ENCODE peak calls at places on chromosome 16, in eight cellular contexts. O, N, L, A, X, H, D and B are unnamed samples.

GRCh38 chr16:57941016-57941656 is 29.8 kb downstream of the CNGB1 start:
- DNase-seq in O (peak; percentile 85), N (peak; percentile 26), L (no peak), A (no peak), X (no peak), H (no peak), D (no peak), B (no peak)

GRCh38 chr16:17590711-17591654 is 120.2 kb upstream of the XYLT1 start:
- DNase-seq in O (no peak), N (no peak), L (no peak), A (peak; percentile 66), X (no peak), H (no peak), D (no peak), B (no peak)

GRCh38 chr16:86514656-86515376 is 4.5 kb downstream of the FOXF1 start:
- DNase-seq in O (no peak), N (no peak), L (peak; percentile 39), A (no peak), X (no peak), H (no peak), D (no peak), B (no peak)

GRCh38 chr16:79571065-79571697 is 29.4 kb downstream of the MAF start:
- DNase-seq in O (peak; percentile 41), N (no peak), L (no peak), A (no peak), X (no peak), H (no peak), D (no peak), B (no peak)

GRCh38 chr16:66880288-66881013 is at the start of gene PDP2:
- DNase-seq in O (peak; percentile 97), N (peak; percentile 93), L (peak; percentile 96), A (peak; percentile 72), X (peak; percentile 92), H (peak; percentile 97), D (peak; percentile 99), B (peak; percentile 42)

GRCh38 chr16:58450590-58450989 is 49.4 kb upstream of the NDRG4 start:
- DNase-seq in O (no peak), N (no peak), L (no peak), A (no peak), X (no peak), H (no peak), D (no peak), B (no peak)

GRCh38 chr16:14564323-14564722 is 65.7 kb downstream of the PARN start:
- DNase-seq in O (no peak), N (no peak), L (no peak), A (no peak), X (no peak), H (no peak), D (no peak), B (no peak)

GRCh38 chr16:85653226-85653917 is 35.4 kb downstream of the GINS2 start:
- DNase-seq in O (no peak), N (no peak), L (no peak), A (no peak), X (no peak), H (no peak), D (no peak), B (no peak)

GRCh38 chr16:56931253-56931768 is 631 bp upstream of the HERPUD1 start:
- DNase-seq in O (no peak), N (no peak), L (no peak), A (no peak), X (no peak), H (peak; percentile 31), D (no peak), B (no peak)

GRCh38 chr16:27317320-27317719 is 3.5 kb downstream of the IL4R start:
- DNase-seq in O (no peak), N (no peak), L (no peak), A (no peak), X (no peak), H (no peak), D (peak; percentile 41), B (no peak)

GRCh38 chr16:88479795-88480760 is 27.0 kb downstream of the ZFPM1 start:
- DNase-seq in O (peak; percentile 46), N (no peak), L (no peak), A (no peak), X (no peak), H (no peak), D (no peak), B (no peak)

GRCh38 chr16:83176802-83177201 is 550.0 kb downstream of the CDH13 start:
- DNase-seq in O (no peak), N (no peak), L (no peak), A (no peak), X (no peak), H (no peak), D (no peak), B (no peak)

GRCh38 chr16:85674418-85674755 is 14.4 kb downstream of the GINS2 start:
- DNase-seq in O (no peak), N (no peak), L (no peak), A (no peak), X (no peak), H (no peak), D (no peak), B (no peak)

GRCh38 chr16:25109643-25110042 is 1.9 kb upstream of the LCMT1 start:
- DNase-seq in O (peak; percentile 46), N (no peak), L (peak; percentile 96), A (no peak), X (peak; percentile 87), H (peak; percentile 51), D (no peak), B (no peak)

GRCh38 chr16:89282523-89282922 is 65.0 kb downstream of the ZNF778 start:
- DNase-seq in O (no peak), N (no peak), L (no peak), A (no peak), X (no peak), H (no peak), D (no peak), B (no peak)

GRCh38 chr16:28873543-28874201 is 4.6 kb upstream of the ATP2A1 start:
- DNase-seq in O (no peak), N (no peak), L (peak; percentile 19), A (peak; percentile 38), X (no peak), H (no peak), D (peak; percentile 85), B (no peak)
- H3K9me3 ChIP-seq in O (no peaks in the 10 kb centered on the region), N (no peaks in the 10 kb centered on the region), L (no peaks in the 10 kb centered on the region), A (no peaks in the 10 kb centered on the region), X (no peaks in the 10 kb centered on the region), H (no peaks in the 10 kb centered on the region), D (no peaks in the 10 kb centered on the region), B (no peaks in the 10 kb centered on the region)

GRCh38 chr16:152141-153128 is at the start of gene HBZ:
- DNase-seq in O (no peak), N (no peak), L (no peak), A (no peak), X (no peak), H (no peak), D (no peak), B (no peak)

GRCh38 chr16:160691-161190 is 5.0 kb upstream of the HBM start:
- DNase-seq in O (no peak), N (no peak), L (no peak), A (no peak), X (no peak), H (no peak), D (no peak), B (no peak)

GRCh38 chr16:159136-159849 is 6.5 kb upstream of the HBM start:
- DNase-seq in O (no peak), N (no peak), L (no peak), A (no peak), X (no peak), H (no peak), D (peak; percentile 44), B (no peak)

GRCh38 chr16:154223-155030 is 2.0 kb downstream of the HBZ start:
- DNase-seq in O (no peak), N (no peak), L (peak; percentile 57), A (no peak), X (no peak), H (no peak), D (peak; percentile 78), B (no peak)

GRCh38 chr16:155031-155398 is 2.6 kb downstream of the HBZ start:
- DNase-seq in O (no peak), N (no peak), L (no peak), A (no peak), X (no peak), H (no peak), D (no peak), B (no peak)
- H3K4me3 ChIP-seq in O (peak overlapping the region; percentile 55), N (no peak overlapping the region), L (peak overlapping the region; percentile 56), A (no peak overlapping the region), X (peak overlapping the region; percentile 52), H (no peak overlapping the region), D (peak overlapping the region; percentile 73), B (peak overlapping the region; percentile 84)

GRCh38 chr16:69595127-69596036 is 29.6 kb downstream of the NFAT5 start:
- DNase-seq in O (no peak), N (no peak), L (peak; percentile 74), A (no peak), X (no peak), H (no peak), D (no peak), B (no peak)
- H3K27ac ChIP-seq in O (no peak overlapping the region), N (no peak overlapping the region), L (no peak overlapping the region), A (no peak overlapping the region), X (no peak overlapping the region), H (no peak overlapping the region), D (no peak overlapping the region), B (no peak overlapping the region)

GRCh38 chr16:31734265-31734664 is 139.3 kb upstream of the ZNF267 start:
- DNase-seq in O (no peak), N (no peak), L (no peak), A (no peak), X (no peak), H (no peak), D (no peak), B (no peak)
- H3K9me3 ChIP-seq in O (peaks cover 7% of the 10 kb centered on the region), N (no peaks in the 10 kb centered on the region), L (peaks cover 95% of the 10 kb centered on the region), A (peaks cover 16% of the 10 kb centered on the region), X (no peaks in the 10 kb centered on the region), H (peaks cover 2% of the 10 kb centered on the region), D (peaks cover 56% of the 10 kb centered on the region), B (peaks cover 10% of the 10 kb centered on the region)